ENCODE peak calls at places on chromosomes 4 and X, in ten cellular contexts. W is transverse colon, N is ovary, M is tibial nerve, Z is cardiac muscle cell, X is psoas muscle, K is left ventricle myocardium inferior, E is hepatocyte, S is brain microvascular endothelial cell, L is astrocyte. T is an unnamed sample.

GRCh38 chr4:21901831-21902230 is 46.7 kb downstream of the KCNIP4 start:
- DNase-seq in Z (no peak), L (peak), M (no peak), N (no peak), E (no peak), X (no peak), S (peak), W (no peak), K (no peak), T (no peak)

GRCh38 chrX:149131780-149132179 is 373.3 kb downstream of the IDS start:
- DNase-seq in W (no peak), L (peak), N (no peak), K (no peak), S (peak), E (no peak), Z (no peak), X (no peak), M (no peak), T (no peak)

GRCh38 chrX:18210470-18210869 is 10.2 kb downstream of the BEND2 start:
- DNase-seq in K (no peak), Z (peak), L (peak), X (no peak), E (no peak), W (no peak), S (no peak), M (no peak), N (no peak), T (no peak)

GRCh38 chrX:44247468-44247867 is 96.0 kb downstream of the EFHC2 start:
- DNase-seq in L (no peak), X (no peak), M (no peak), K (no peak), W (no peak), N (no peak), Z (no peak), S (no peak), E (no peak), T (no peak)

GRCh38 chrX:64975989-64976672 is at the start of gene ZC4H2:
- DNase-seq in M (peak), N (peak), Z (peak), W (peak), L (peak), E (peak), K (peak), X (peak), S (peak), T (peak)

GRCh38 chrX:130575831-130576404 is 174.1 kb downstream of the RBMX2 start:
- DNase-seq in E (peak), K (peak), L (peak), S (peak), N (peak), W (peak), M (peak), X (peak), Z (peak), T (peak)

GRCh38 chrX:119984652-119985051 is 41.1 kb upstream of the NKAP start:
- DNase-seq in K (no peak), X (no peak), M (no peak), L (no peak), Z (no peak), N (no peak), E (no peak), S (no peak), W (no peak), T (no peak)

GRCh38 chr4:33160126-33160525 is 2440.0 kb downstream of the PCDH7 start:
- DNase-seq in M (peak), E (peak), W (no peak), X (no peak), S (peak), K (no peak), Z (peak), N (no peak), L (no peak), T (no peak)

GRCh38 chr4:127479031-127479622 is 153.6 kb upstream of the INTU start:
- DNase-seq in N (no peak), X (no peak), L (peak), K (no peak), W (no peak), Z (peak), M (no peak), E (peak), S (peak), T (no peak)

GRCh38 chr4:110515676-110516075 is 39.7 kb downstream of the ENPEP start:
- DNase-seq in X (no peak), L (no peak), S (no peak), E (no peak), M (no peak), Z (no peak), N (no peak), W (no peak), K (no peak), T (no peak)

GRCh38 chr4:5142726-5143125 is 91.4 kb downstream of the STK32B start:
- DNase-seq in K (no peak), E (peak), S (peak), Z (peak), W (peak), N (no peak), L (peak), X (no peak), M (peak), T (peak)

GRCh38 chr4:47274931-47275330 is 188.6 kb downstream of the COMMD8 start:
- DNase-seq in K (no peak), N (no peak), X (no peak), Z (no peak), S (no peak), L (peak), W (no peak), M (no peak), E (no peak), T (no peak)

GRCh38 chr4:64682481-64682880 is 273.2 kb upstream of the TECRL start:
- DNase-seq in K (no peak), L (no peak), N (no peak), E (no peak), M (no peak), S (no peak), W (no peak), Z (no peak), X (no peak), T (no peak)

GRCh38 chr4:85607624-85608023 is 132.7 kb downstream of the ARHGAP24 start:
- DNase-seq in N (no peak), K (no peak), L (no peak), Z (no peak), W (peak), M (no peak), X (no peak), E (no peak), S (no peak), T (no peak)

GRCh38 chrX:64188901-64189300 is 16.6 kb downstream of the AMER1 start:
- DNase-seq in E (no peak), W (no peak), L (no peak), Z (no peak), M (no peak), S (no peak), X (no peak), K (no peak), N (no peak), T (no peak)

GRCh38 chr4:98625399-98625798 is 33.0 kb downstream of the TSPAN5 start:
- DNase-seq in K (no peak), M (no peak), X (no peak), E (no peak), N (no peak), S (no peak), L (no peak), Z (no peak), W (no peak), T (no peak)

GRCh38 chr4:7194251-7195137 is 2.2 kb downstream of the SORCS2 start:
- DNase-seq in M (no peak), K (peak), S (no peak), E (peak), L (no peak), X (no peak), W (no peak), N (no peak), Z (peak), T (peak)

GRCh38 chrX:96430756-96431455 is 253.7 kb upstream of the DIAPH2 start:
- DNase-seq in Z (no peak), L (no peak), M (no peak), K (no peak), X (no peak), N (no peak), S (no peak), E (no peak), W (no peak), T (no peak)

GRCh38 chr4:3287271-3287971 is 5.4 kb upstream of the RGS12 start:
- DNase-seq in S (no peak), E (no peak), Z (no peak), X (peak), M (no peak), K (no peak), L (no peak), N (no peak), W (no peak), T (peak)

GRCh38 chr4:146638801-146639351 is at the start of gene POU4F2:
- DNase-seq in K (no peak), X (no peak), W (no peak), S (no peak), E (peak), L (peak), N (no peak), M (no peak), Z (peak), T (peak)

GRCh38 chr4:69485130-69485529 is 10.6 kb downstream of the UGT2B4 start:
- DNase-seq in L (peak), N (no peak), E (no peak), W (no peak), Z (no peak), K (no peak), M (no peak), S (no peak), X (no peak), T (no peak)

GRCh38 chrX:48035891-48036290 is 29.1 kb downstream of the SPACA5 start:
- DNase-seq in M (no peak), Z (peak), L (no peak), W (no peak), K (no peak), E (no peak), N (no peak), S (no peak), X (no peak), T (no peak)

GRCh38 chrX:140765043-140765784 is 55.7 kb downstream of the LINC00632 start:
- DNase-seq in S (peak), X (no peak), M (no peak), K (no peak), L (peak), N (no peak), E (peak), W (no peak), Z (peak), T (peak)

DNA sequence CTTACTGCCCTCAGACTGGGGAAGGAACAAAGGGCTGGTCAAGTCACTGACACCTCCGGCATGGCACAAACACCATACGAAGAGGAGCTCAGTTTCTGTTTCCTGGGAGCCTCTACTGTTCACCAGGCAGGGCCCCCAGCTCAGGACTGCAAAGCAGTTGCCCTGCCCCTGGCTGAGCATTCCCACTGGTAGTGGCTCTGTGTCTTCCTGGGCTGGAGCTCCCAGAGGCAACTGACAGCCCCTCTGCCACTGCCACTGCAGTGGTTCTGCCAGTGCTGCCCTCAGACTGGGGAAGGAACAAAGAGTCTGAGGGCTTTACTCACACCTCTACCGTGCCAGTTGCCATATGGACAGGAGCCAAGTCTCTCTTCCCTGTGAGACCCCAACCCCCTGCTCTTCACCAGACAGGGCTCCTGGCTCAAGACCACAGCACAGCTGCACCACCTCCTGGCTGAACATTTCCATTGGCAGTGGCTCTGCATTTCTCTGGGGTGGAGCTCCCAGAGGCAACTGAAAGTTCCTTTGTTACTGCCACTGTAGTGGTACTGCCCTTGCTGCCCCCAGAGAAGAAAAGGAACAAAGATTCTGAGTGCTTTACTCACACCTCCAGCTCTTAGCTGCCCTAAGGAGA is 67.9 kb downstream of the SMARCA5 start:
- DNase-seq in E (no peak), X (no peak), N (no peak), L (no peak), M (no peak), K (no peak), Z (no peak), S (no peak), W (no peak), T (no peak)
- TF ChIP-seq CTCF in E (no peak), X (no peak), N (no peak), L (no peak), M (no peak), K (no peak), Z (no peak), S (no peak), W (no peak), T (no peak)

GRCh38 chr4:168835880-168836454 is 174.1 kb downstream of the CBR4 start:
- DNase-seq in K (no peak), L (no peak), W (no peak), S (no peak), M (no peak), E (no peak), Z (no peak), N (no peak), X (no peak), T (no peak)

GRCh38 chr4:168839758-168840385 is 170.2 kb downstream of the CBR4 start:
- DNase-seq in S (no peak), Z (no peak), N (no peak), X (no peak), M (no peak), W (no peak), L (no peak), E (peak), K (no peak), T (no peak)

GRCh38 chr4:168840386-168840763 is 169.7 kb downstream of the CBR4 start:
- DNase-seq in Z (no peak), S (no peak), M (no peak), X (no peak), N (no peak), E (no peak), K (no peak), W (no peak), L (no peak), T (no peak)

GRCh38 chr4:168836482-168836881 is 173.6 kb downstream of the CBR4 start:
- DNase-seq in W (no peak), M (no peak), X (no peak), Z (peak), S (no peak), L (no peak), N (no peak), E (no peak), K (no peak), T (no peak)

GRCh38 chr4:168837922-168838321 is 172.1 kb downstream of the CBR4 start:
- DNase-seq in E (no peak), K (no peak), S (no peak), M (no peak), Z (no peak), L (no peak), X (no peak), N (no peak), W (no peak), T (no peak)
- H3K27ac ChIP-seq in E (peak), K (peak), S (no peak), M (no peak), Z (no peak), L (peak), X (peak), N (no peak), W (peak), T (no peak)

DNA sequence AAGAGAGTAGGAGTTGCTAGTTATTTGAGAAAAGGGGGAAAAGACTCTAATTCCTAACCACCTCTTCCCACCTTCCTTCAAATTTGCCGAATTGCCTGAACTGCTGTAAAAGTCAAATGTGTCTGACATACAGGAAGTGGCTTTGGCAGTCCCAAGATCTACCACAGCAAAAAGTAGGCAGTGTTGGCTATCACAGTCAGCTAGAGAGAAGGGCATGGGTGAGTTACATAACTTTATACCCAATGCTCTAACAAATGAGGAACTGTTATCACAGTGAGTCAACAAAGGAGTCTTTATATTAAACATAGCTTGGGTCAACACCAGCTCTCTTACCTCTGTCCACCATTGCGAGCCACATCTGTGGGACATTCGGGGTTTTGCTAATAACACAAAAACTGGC is 2.4 kb upstream of the MBNL3 start:
- DNase-seq in S (no peak), L (no peak), X (no peak), E (peak), M (peak), W (peak), Z (no peak), K (no peak), N (no peak), T (peak)
- H3K4me3 ChIP-seq in S (no peak), L (no peak), X (no peak), E (no peak), M (no peak), W (no peak), Z (no peak), K (no peak), N (no peak), T (no peak)

DNA sequence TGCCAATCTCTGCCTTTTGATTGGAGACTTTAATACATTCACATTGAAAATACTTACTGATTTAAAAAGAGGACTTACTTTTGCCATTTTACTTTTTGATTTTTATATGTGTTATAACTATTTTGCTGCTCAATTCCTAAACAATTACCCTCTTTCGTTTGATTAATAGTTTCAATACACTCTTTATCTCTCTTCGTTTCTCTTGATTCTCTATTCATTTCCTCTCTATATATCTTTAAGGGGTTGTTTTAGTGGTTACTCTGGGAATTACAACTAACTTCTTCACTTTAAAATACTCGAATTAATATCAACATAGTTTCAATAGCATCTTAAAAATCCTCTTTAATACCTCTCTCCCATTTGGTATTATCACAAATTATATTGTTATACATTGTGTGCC is 116.6 kb downstream of the PTCHD1 start:
- DNase-seq in M (no peak), X (no peak), E (no peak), N (no peak), S (no peak), Z (no peak), L (no peak), W (no peak), K (no peak), T (no peak)
- TF ChIP-seq CTCF in M (no peak), X (no peak), E (no peak), N (no peak), S (no peak), Z (no peak), L (no peak), W (no peak), K (no peak), T (no peak)

GRCh38 chr4:26830016-26830415 is 30.6 kb upstream of the STIM2 start:
- DNase-seq in W (no peak), Z (no peak), L (no peak), X (no peak), N (no peak), M (no peak), E (no peak), K (no peak), S (no peak), T (no peak)

GRCh38 chr4:26826721-26827120 is 33.9 kb upstream of the STIM2 start:
- DNase-seq in M (peak), W (peak), L (no peak), N (peak), E (no peak), K (no peak), Z (no peak), X (no peak), S (peak), T (no peak)

GRCh38 chr4:26827798-26828197 is 32.8 kb upstream of the STIM2 start:
- DNase-seq in X (no peak), K (no peak), S (no peak), W (no peak), E (no peak), N (no peak), Z (no peak), M (no peak), L (no peak), T (no peak)

GRCh38 chr4:26829018-26829417 is 31.6 kb upstream of the STIM2 start:
- DNase-seq in N (no peak), L (no peak), S (no peak), Z (no peak), E (no peak), K (no peak), W (no peak), X (no peak), M (no peak), T (no peak)

GRCh38 chr4:26830701-26831100 is 29.9 kb upstream of the STIM2 start:
- DNase-seq in L (no peak), N (no peak), E (no peak), W (no peak), Z (no peak), S (no peak), K (no peak), X (no peak), M (no peak), T (no peak)
- H3K27ac ChIP-seq in L (no peak), N (no peak), E (no peak), W (no peak), Z (no peak), S (no peak), K (no peak), X (no peak), M (no peak), T (no peak)

DNA sequence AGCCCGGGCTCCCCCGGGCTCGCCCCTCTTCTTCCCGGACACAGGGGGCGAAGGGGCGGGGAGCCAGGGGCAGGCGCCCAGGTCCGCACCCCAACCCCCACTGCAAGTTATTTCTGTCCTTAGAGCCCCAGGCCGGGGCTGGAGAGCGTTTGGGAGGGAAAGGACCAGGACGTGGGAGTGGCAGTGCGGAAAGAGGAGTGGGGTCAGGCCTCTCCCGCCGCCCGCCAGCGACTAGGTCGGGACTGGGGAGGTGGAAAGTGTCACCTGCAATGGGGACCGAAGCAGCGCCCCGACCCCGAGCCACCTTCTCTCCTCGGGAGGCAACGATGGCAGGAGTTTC is 351 bp downstream of the CCDC160 start:
- DNase-seq in X (no peak), S (no peak), E (peak), W (no peak), K (no peak), M (no peak), N (no peak), Z (peak), L (no peak), T (no peak)
- H3K4me3 ChIP-seq in X (peak), S (peak), E (peak), W (peak), K (peak), M (peak), N (peak), Z (peak), L (peak), T (peak)

DNA sequence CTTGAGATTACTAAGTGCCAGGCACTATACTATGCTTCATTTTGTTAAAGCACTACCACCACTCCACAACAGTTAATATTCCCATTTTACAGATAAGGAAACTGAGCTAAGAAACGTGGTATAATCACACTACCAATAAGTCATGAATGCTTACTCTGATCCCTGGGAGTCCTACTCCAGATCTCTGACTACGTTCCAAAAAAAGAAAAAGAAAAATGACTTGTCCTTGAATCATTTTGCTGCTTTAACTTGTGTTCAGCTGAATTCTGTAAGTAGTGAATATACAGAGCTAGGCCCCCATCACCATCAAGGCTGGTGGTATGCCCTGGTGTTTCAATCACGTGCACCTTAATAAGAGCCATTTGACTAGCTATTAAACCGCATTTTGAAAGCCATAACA is 39.4 kb downstream of the LDB2 start:
- DNase-seq in M (no peak), Z (no peak), X (no peak), W (no peak), N (no peak), E (no peak), L (peak), S (no peak), K (no peak), T (no peak)
- TF ChIP-seq CTCF in M (no peak), Z (no peak), X (no peak), W (no peak), N (no peak), E (no peak), L (no peak), S (no peak), K (no peak), T (no peak)